ENCODE peak calls at places on chromosomes 13 and 19, in five cellular contexts. K is heart left ventricle; T is hepatocyte; V is cardiac muscle cell; C is stimulated activated CD4-positive, alpha-beta T cell treated with anti-CD3 and anti-CD28 coated beads, Interleukin-15, amount 100 ng/mL, for 48 hours. P is an unnamed sample.

GRCh38 chr19:57651654-57651996 is 17.1 kb upstream of the ZSCAN4 start:
- DNase-seq in K (no peak), T (no peak), V (no peak), C (no peak), P (peak)

GRCh38 chr13:19864018-19864338 is 529 bp upstream of the ZMYM5 start:
- DNase-seq in K (peak), T (peak), V (no peak), C (peak), P (no peak)

GRCh38 chr13:46289260-46289955 is 77.7 kb downstream of the LRRC63 start:
- DNase-seq in K (no peak), T (no peak), V (no peak), C (no peak), P (no peak)

GRCh38 chr19:56105090-56105701 is 15.9 kb downstream of the ZNF787 start:
- DNase-seq in K (peak), T (peak), V (peak), C (no peak), P (peak)

GRCh38 chr19:5903502-5904301 is at the start of gene NDUFA11:
- DNase-seq in K (peak), T (peak), V (peak), C (peak), P (peak)

GRCh38 chr13:110233682-110234280 is 73.2 kb downstream of the COL4A1 start:
- DNase-seq in K (no peak), T (no peak), V (no peak), C (no peak), P (no peak)

GRCh38 chr13:23979361-23980159 is 82.3 kb upstream of the C1QTNF9B start:
- DNase-seq in K (peak), T (peak), V (peak), C (no peak), P (peak)

GRCh38 chr13:97914537-97914936 is 38.9 kb upstream of the IPO5 start:
- DNase-seq in K (no peak), T (no peak), V (no peak), C (no peak), P (no peak)

GRCh38 chr13:40318366-40318765 is 348.1 kb downstream of the FOXO1 start:
- DNase-seq in K (peak), T (peak), V (peak), C (no peak), P (peak)

GRCh38 chr19:47005873-47006272 is 13.8 kb upstream of the NPAS1 start:
- DNase-seq in K (no peak), T (no peak), V (no peak), C (no peak), P (peak)

GRCh38 chr19:47723573-47723923 is 10.3 kb downstream of the EHD2 start:
- DNase-seq in K (no peak), T (peak), V (no peak), C (no peak), P (no peak)

GRCh38 chr13:47413112-47413511 is 516.3 kb upstream of the HTR2A start:
- DNase-seq in K (no peak), T (no peak), V (no peak), C (no peak), P (no peak)

GRCh38 chr13:112159575-112160547 is 92.9 kb downstream of the SOX1 start:
- DNase-seq in K (no peak), T (peak), V (no peak), C (no peak), P (no peak)

GRCh38 chr13:54174001-54174400 is 1145.4 kb downstream of the OLFM4 start:
- DNase-seq in K (no peak), T (no peak), V (no peak), C (no peak), P (no peak)

GRCh38 chr13:42996584-42996983 is 4.5 kb upstream of the EPSTI1 start:
- DNase-seq in K (no peak), T (no peak), V (no peak), C (no peak), P (no peak)

GRCh38 chr19:10842788-10843187 is 5.4 kb upstream of the C19orf38 start:
- DNase-seq in K (no peak), T (no peak), V (no peak), C (no peak), P (peak)

GRCh38 chr13:89163081-89163480 is 1491.9 kb downstream of the SLITRK5 start:
- DNase-seq in K (no peak), T (no peak), V (no peak), C (no peak), P (no peak)

GRCh38 chr13:33676045-33676699 is 141.8 kb upstream of the RFC3 start:
- DNase-seq in K (peak), T (no peak), V (no peak), C (no peak), P (no peak)

GRCh38 chr19:45798995-45799517 is 6.4 kb upstream of the DMWD start:
- DNase-seq in K (no peak), T (peak), V (peak), C (no peak), P (peak)

GRCh38 chr13:33740134-33740538 is 77.8 kb upstream of the RFC3 start:
- DNase-seq in K (no peak), T (no peak), V (no peak), C (no peak), P (no peak)

GRCh38 chr13:57353831-57354230 is 186.8 kb downstream of the PRR20E start:
- DNase-seq in K (no peak), T (no peak), V (no peak), C (no peak), P (no peak)

GRCh38 chr13:33445476-33445875 is 159.9 kb upstream of the STARD13 start:
- DNase-seq in K (no peak), T (no peak), V (no peak), C (no peak), P (no peak)

GRCh38 chr19:19257137-19257536 is 16.0 kb downstream of the TM6SF2 start:
- DNase-seq in K (no peak), T (no peak), V (no peak), C (no peak), P (no peak)

GRCh38 chr19:10916602-10917001 is 11.8 kb downstream of the YIPF2 start:
- DNase-seq in K (peak), T (no peak), V (no peak), C (no peak), P (peak)

GRCh38 chr19:19602136-19602712 is 16.3 kb downstream of the PBX4 start:
- DNase-seq in K (no peak), T (no peak), V (no peak), C (no peak), P (no peak)

GRCh38 chr19:38635483-38636399 is 11.7 kb upstream of the ACTN4 start:
- DNase-seq in K (no peak), T (no peak), V (no peak), C (no peak), P (no peak)

GRCh38 chr19:15869109-15869555 is 28.7 kb downstream of the CYP4F2 start:
- DNase-seq in K (no peak), T (no peak), V (no peak), C (no peak), P (peak)

GRCh38 chr19:3135961-3136683 is at the start of gene GNA15:
- DNase-seq in K (no peak), T (no peak), V (no peak), C (no peak), P (peak)

GRCh38 chr19:6587093-6587820 is 3.7 kb downstream of the CD70 start:
- DNase-seq in K (no peak), T (no peak), V (no peak), C (no peak), P (peak)

GRCh38 chr13:46476174-46476573 is 76.8 kb upstream of the LRCH1 start:
- DNase-seq in K (no peak), T (no peak), V (no peak), C (no peak), P (no peak)

GRCh38 chr13:36059366-36059765 is 71.8 kb downstream of the DCLK1 start:
- DNase-seq in K (no peak), T (peak), V (no peak), C (no peak), P (no peak)

GRCh38 chr13:40026174-40026585 is 370.7 kb downstream of the COG6 start:
- DNase-seq in K (no peak), T (no peak), V (no peak), C (peak), P (no peak)

GRCh38 chr13:75010941-75011340 is 471.0 kb downstream of the TBC1D4 start:
- DNase-seq in K (no peak), T (no peak), V (no peak), C (no peak), P (no peak)